ENCODE peak calls at places on chromosomes 16 and 17, in six cellular contexts. I, U, L, Y, H and F are unnamed samples.

GRCh38 chr17:47895254-47895855 is 681 bp upstream of the SP2 start:
- DNase-seq in Y (peak), H (no peak), L (no peak), U (no peak), I (no peak), F (no peak)

GRCh38 chr16:3147046-3147756 is 12.4 kb downstream of the ZNF213 start:
- DNase-seq in I (no peak), Y (no peak), L (no peak), H (no peak), U (no peak), F (no peak)

GRCh38 chr17:41347872-41348760 is 2.5 kb downstream of the KRT33A start:
- DNase-seq in I (no peak), U (no peak), H (no peak), L (no peak), Y (no peak), F (no peak)

GRCh38 chr16:4675864-4676786 is 17.2 kb upstream of the NUDT16L1 start:
- DNase-seq in Y (peak), H (no peak), L (no peak), I (no peak), U (no peak), F (no peak)

GRCh38 chr16:74570412-74571301 is 36.3 kb downstream of the GLG1 start:
- DNase-seq in L (no peak), Y (no peak), U (no peak), H (no peak), I (no peak), F (no peak)

GRCh38 chr16:68363847-68364600 is 53.2 kb downstream of the PRMT7 start:
- DNase-seq in Y (no peak), H (no peak), U (no peak), L (no peak), I (no peak), F (no peak)

GRCh38 chr17:76304226-76305134 is 3.6 kb downstream of the QRICH2 start:
- DNase-seq in U (no peak), L (no peak), H (no peak), I (no peak), Y (peak), F (no peak)

GRCh38 chr17:5825717-5826330 is 241.5 kb upstream of the NLRP1 start:
- DNase-seq in U (no peak), Y (peak), I (no peak), L (no peak), H (no peak), F (peak)

GRCh38 chr17:68246271-68247028 is 1.4 kb upstream of the AMZ2 start:
- DNase-seq in U (no peak), I (no peak), H (no peak), L (no peak), Y (no peak), F (no peak)

GRCh38 chr16:82082543-82083244 is 47.6 kb downstream of the HSD17B2 start:
- DNase-seq in H (no peak), L (peak), I (no peak), Y (peak), U (no peak), F (no peak)

GRCh38 chr17:57102122-57102521 is 17.1 kb downstream of the AKAP1 start:
- DNase-seq in L (no peak), U (no peak), Y (no peak), I (no peak), H (no peak), F (no peak)

GRCh38 chr17:66383353-66383752 is 80.9 kb downstream of the PRKCA start:
- DNase-seq in L (no peak), U (no peak), Y (peak), H (peak), I (no peak), F (no peak)

GRCh38 chr16:1662543-1662942 is 15.5 kb upstream of the JPT2 start:
- DNase-seq in Y (no peak), U (no peak), L (no peak), I (no peak), H (no peak), F (no peak)

GRCh38 chr16:19113577-19114358 is at the start of gene ITPRIPL2:
- DNase-seq in H (peak), Y (peak), L (no peak), I (no peak), U (peak), F (peak)

GRCh38 chr17:688100-688989 is 26.3 kb downstream of the VPS53 start:
- DNase-seq in L (no peak), I (no peak), H (no peak), Y (peak), U (peak), F (no peak)

GRCh38 chr16:73232555-73233422 is 184.9 kb upstream of the ZFHX3 start:
- DNase-seq in Y (peak), U (no peak), I (no peak), H (peak), L (no peak), F (no peak)

GRCh38 chr16:75908718-75909117 is 182.4 kb upstream of the CPHXL start:
- DNase-seq in I (no peak), H (no peak), L (no peak), Y (no peak), U (no peak), F (no peak)

GRCh38 chr17:70868134-70868533 is 698.8 kb downstream of the KCNJ2 start:
- DNase-seq in U (no peak), Y (no peak), L (no peak), H (no peak), I (no peak), F (no peak)

GRCh38 chr17:5832886-5833285 is 237.3 kb upstream of the WSCD1 start:
- DNase-seq in H (no peak), I (peak), L (peak), U (no peak), Y (peak), F (peak)

GRCh38 chr17:70677783-70678647 is 508.7 kb downstream of the KCNJ2 start:
- DNase-seq in I (no peak), Y (no peak), U (no peak), L (no peak), H (no peak), F (no peak)

GRCh38 chr17:48068491-48068961 is 20.4 kb downstream of the NFE2L1 start:
- DNase-seq in I (no peak), U (peak), H (no peak), Y (no peak), L (no peak), F (no peak)

GRCh38 chr17:37067555-37068111 is 118.9 kb downstream of the AATF start:
- DNase-seq in L (peak), U (no peak), H (peak), Y (peak), I (no peak), F (peak)

GRCh38 chr17:68519911-68520310 is 7.7 kb downstream of the PRKAR1A start:
- DNase-seq in L (no peak), Y (no peak), U (no peak), H (no peak), I (no peak), F (no peak)

GRCh38 chr17:38881600-38882191 is 11.8 kb downstream of the LASP1 start:
- DNase-seq in H (peak), L (no peak), Y (peak), I (no peak), U (no peak), F (no peak)

GRCh38 chr16:1310832-1311200 is 1.4 kb downstream of the UBE2I start:
- DNase-seq in U (peak), L (no peak), I (no peak), H (no peak), Y (no peak), F (no peak)

GRCh38 chr16:10951016-10951415 is 6.7 kb downstream of the CLEC16A start:
- DNase-seq in U (no peak), H (peak), L (no peak), Y (no peak), I (no peak), F (no peak)

GRCh38 chr16:56262148-56262878 is 71.0 kb downstream of the GNAO1 start:
- DNase-seq in U (no peak), Y (no peak), H (no peak), L (no peak), I (no peak), F (no peak)

GRCh38 chr17:73342549-73343167 is 30.9 kb upstream of the CDC42EP4 start:
- DNase-seq in H (peak), L (peak), U (no peak), Y (peak), I (no peak), F (no peak)

GRCh38 chr16:23556881-23557778 is at the start of the genes EARS2 and UBFD1:
- DNase-seq in H (peak), Y (peak), U (peak), L (peak), I (peak), F (peak)